ENCODE peak calls at places on chromosome 13, in six cellular contexts. Q is mucosa of descending colon, L is tibial artery, V is IMR-90, B is OCI-LY7, N is small intestine. C is an unnamed sample. For H3K9me3 and H3K4me1, the result is how much of the 10 kb centered on the place peaks cover.

GRCh38 chr13:77330009-77330471 is 3.1 kb upstream of the MYCBP2 start:
- DNase-seq in Q (no peak), L (no peak), V (no peak), B (peak), N (peak), C (no peak)

GRCh38 chr13:36006347-36006746 is 124.8 kb downstream of the DCLK1 start:
- DNase-seq in Q (no peak), L (no peak), V (no peak), B (no peak), N (no peak), C (no peak)

GRCh38 chr13:33467556-33467955 is 182.0 kb upstream of the STARD13 start:
- DNase-seq in Q (no peak), L (no peak), V (no peak), B (no peak), N (no peak), C (no peak)

GRCh38 chr13:25190256-25190655 is 18.2 kb upstream of the AMER2 start:
- DNase-seq in Q (no peak), L (no peak), V (no peak), B (no peak), N (no peak), C (no peak)

GRCh38 chr13:36965767-36966166 is 33.4 kb downstream of the ALG5 start:
- DNase-seq in Q (no peak), L (no peak), V (peak), B (no peak), N (no peak), C (no peak)

GRCh38 chr13:25288966-25289365 is 1.7 kb upstream of the MTMR6 start:
- DNase-seq in Q (no peak), L (no peak), V (no peak), B (no peak), N (no peak), C (no peak)

GRCh38 chr13:62704795-62705329 is 1289.2 kb upstream of the PCDH20 start:
- DNase-seq in Q (no peak), L (no peak), V (no peak), B (no peak), N (no peak), C (no peak)

GRCh38 chr13:26525528-26525927 is 32.0 kb upstream of the WASF3 start:
- DNase-seq in Q (no peak), L (no peak), V (no peak), B (no peak), N (no peak), C (no peak)

GRCh38 chr13:34750078-34750703 is 191.9 kb upstream of the NBEA start:
- DNase-seq in Q (peak), L (no peak), V (no peak), B (no peak), N (peak), C (peak)

DNA sequence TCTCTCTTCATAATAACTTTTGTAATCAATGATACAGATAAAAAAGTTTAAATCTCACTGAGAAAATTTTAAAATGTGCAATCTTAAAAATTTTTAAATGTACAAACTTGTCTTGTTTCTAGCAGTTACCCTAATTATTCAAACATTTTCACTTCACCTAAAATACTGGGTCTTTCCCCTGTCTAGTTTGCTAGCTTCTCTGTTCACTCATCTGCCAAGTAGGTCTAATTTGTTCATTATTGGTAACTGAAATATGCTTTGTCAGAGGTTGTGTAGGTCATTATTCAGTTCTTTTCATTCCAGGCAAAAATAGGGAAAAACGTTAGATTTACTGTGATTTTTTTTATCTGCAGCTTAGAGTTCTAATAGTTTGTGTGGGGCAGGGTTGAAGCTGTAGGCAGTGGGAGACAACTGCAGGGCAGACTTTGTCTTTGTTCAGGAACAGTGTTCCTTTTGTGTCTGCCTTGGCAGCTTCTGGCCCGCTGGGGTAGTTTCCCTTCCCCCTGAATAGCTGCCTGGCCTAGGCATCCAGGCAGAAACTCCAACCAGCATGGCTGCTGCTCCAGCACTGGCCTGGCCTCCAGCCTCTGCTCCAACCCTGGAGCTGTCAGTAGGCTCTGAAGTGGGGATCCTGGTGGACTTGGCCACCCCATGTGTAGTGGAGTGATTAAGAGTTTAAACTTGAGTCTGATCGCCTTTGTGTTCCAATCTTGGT is 48.5 kb downstream of the WDFY2 start:
- DNase-seq in Q (no peak), L (no peak), V (no peak), B (no peak), N (no peak), C (no peak)
- H3K9me3 ChIP-seq in Q (under half), L (under half), V (under half), B (under half), N (under half), C (under half)

DNA sequence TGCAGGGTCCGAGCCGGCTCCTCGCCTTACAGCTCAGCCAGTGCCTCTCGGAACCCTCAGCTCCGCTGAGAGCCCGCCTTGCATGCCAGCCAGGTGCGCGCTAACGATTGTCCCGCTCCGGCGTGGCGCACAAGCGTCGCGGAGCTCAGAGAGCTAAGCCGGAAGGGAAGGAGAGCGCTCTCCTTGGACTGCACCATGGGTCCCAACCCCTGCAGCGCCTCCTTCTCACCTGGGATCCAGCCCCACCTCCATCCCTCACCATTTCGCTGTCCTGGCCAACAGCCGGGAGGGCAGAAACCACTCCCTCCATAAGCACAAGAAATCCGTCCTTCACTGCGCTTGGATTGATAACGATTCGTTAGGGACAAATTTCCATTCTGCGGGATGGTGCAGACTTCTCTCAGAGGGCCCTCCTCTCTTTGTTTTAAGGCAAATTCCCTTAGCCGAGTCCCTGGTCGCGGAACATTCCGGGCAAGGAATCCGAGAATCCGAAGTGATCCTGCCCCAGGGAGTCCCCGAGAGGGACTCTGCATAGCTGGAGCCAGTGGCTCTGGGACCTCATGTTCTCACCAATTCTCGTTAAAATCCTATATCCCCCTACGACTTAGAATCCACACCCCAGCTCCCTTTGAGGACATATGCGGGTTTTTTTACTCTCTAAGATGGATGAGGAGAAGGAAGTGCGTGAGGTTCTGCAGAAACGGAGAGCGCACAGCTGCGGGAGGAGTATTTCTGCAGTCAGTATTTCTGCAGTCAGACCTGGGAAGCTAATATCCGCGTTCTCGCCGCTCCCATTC is 2.8 kb downstream of the GSX1 start:
- DNase-seq in Q (no peak), L (no peak), V (no peak), B (no peak), N (no peak), C (no peak)
- H3K4me1 ChIP-seq in Q (under half), L (under half), V (under half), B (under half), N (under half), C (under half)

GRCh38 chr13:109728061-109728460 is 58.3 kb downstream of the IRS2 start:
- DNase-seq in Q (no peak), L (no peak), V (no peak), B (no peak), N (no peak), C (no peak)
- H3K9me3 ChIP-seq in Q (under half), L (under half), V (under half), B (under half), N (under half), C (under half)

GRCh38 chr13:74097116-74097515 is 37.1 kb downstream of the KLF12 start:
- DNase-seq in Q (no peak), L (no peak), V (no peak), B (no peak), N (no peak), C (no peak)

GRCh38 chr13:74102691-74103090 is 31.5 kb downstream of the KLF12 start:
- DNase-seq in Q (no peak), L (no peak), V (no peak), B (no peak), N (no peak), C (no peak)

GRCh38 chr13:74101436-74101835 is 32.8 kb downstream of the KLF12 start:
- DNase-seq in Q (no peak), L (no peak), V (no peak), B (no peak), N (no peak), C (no peak)

GRCh38 chr13:74093691-74094090 is 40.5 kb downstream of the KLF12 start:
- DNase-seq in Q (no peak), L (no peak), V (peak), B (no peak), N (no peak), C (no peak)

DNA sequence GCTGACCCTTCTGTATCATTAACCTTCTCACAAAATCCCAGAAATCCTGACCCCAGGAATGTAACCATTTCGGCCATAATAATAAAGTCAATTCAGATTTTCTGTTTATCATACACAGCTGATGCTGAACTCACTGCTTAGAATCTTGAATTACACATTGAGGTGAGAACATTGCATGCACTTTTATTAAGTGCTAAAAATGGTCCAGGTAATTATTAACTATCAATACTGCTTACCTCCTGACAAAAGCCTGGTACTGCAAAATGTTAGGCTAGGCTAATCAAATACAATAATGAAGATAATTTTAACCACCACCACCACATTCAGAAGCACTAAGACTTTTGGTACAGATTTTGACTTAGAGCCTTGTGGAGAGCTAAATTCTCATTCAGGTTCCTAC is 36.1 kb downstream of the KLF12 start:
- DNase-seq in Q (no peak), L (no peak), V (no peak), B (no peak), N (no peak), C (no peak)
- H3K4me1 ChIP-seq in Q (under half), L (under half), V (under half), B (under half), N (under half), C (under half)

GRCh38 chr13:81138353-81138995 is 797.5 kb upstream of the SPRY2 start:
- DNase-seq in Q (peak), L (no peak), V (no peak), B (no peak), N (no peak), C (no peak)
- H3K9me3 ChIP-seq in Q (under half), L (under half), V (under half), B (under half), N (under half), C (under half)

GRCh38 chr13:23325191-23325590 is 108.3 kb downstream of the SACS start:
- DNase-seq in Q (no peak), L (no peak), V (no peak), B (no peak), N (no peak), C (no peak)

GRCh38 chr13:23323946-23324709 is 109.4 kb downstream of the SACS start:
- DNase-seq in Q (no peak), L (no peak), V (peak), B (no peak), N (no peak), C (no peak)

GRCh38 chr13:23321534-23322241 is 111.8 kb downstream of the SACS start:
- DNase-seq in Q (no peak), L (peak), V (peak), B (no peak), N (peak), C (peak)

GRCh38 chr13:23320926-23321533 is 112.5 kb downstream of the SACS start:
- DNase-seq in Q (no peak), L (no peak), V (no peak), B (no peak), N (no peak), C (no peak)

GRCh38 chr13:23322353-23323336 is 110.9 kb downstream of the SACS start:
- DNase-seq in Q (no peak), L (no peak), V (peak), B (no peak), N (no peak), C (no peak)
- H3K4me1 ChIP-seq in Q (under half), L (under half), V (under half), B (under half), N (under half), C (under half)

GRCh38 chr13:19053561-19053960 is 128.1 kb downstream of the TUBA3C start:
- DNase-seq in Q (no peak), L (no peak), V (no peak), B (no peak), N (no peak), C (no peak)
- H3K9me3 ChIP-seq in Q (half or more), L (under half), V (half or more), B (under half), N (under half), C (under half)

GRCh38 chr13:21040120-21040834 is 21.1 kb downstream of the LATS2 start:
- DNase-seq in Q (no peak), L (peak), V (no peak), B (no peak), N (no peak), C (no peak)
- H3K4me1 ChIP-seq in Q (under half), L (half or more), V (under half), B (under half), N (under half), C (under half)

C was measured in pancreas.